ENCODE peak calls at places on chromosomes 4 and X, in nine cellular contexts. One of them, this sample, is unnamed. For H3K4me1, the result is how much of the 10 kb centered on the place peaks cover.

GRCh38 chrX:12894074-12894691 is 12.2 kb upstream of the TLR8 start:
- DNase-seq in PC-9: peak
- DNase-seq in thyroid gland: peak
- DNase-seq in HCT116: peak
- DNase-seq in CD8-positive, alpha-beta memory T cell: peak
- DNase-seq in H9: no peak
- DNase-seq in left ventricle myocardium inferior: peak
- DNase-seq in esophagus muscularis mucosa: no peak
- DNase-seq in BE2C: peak
- DNase-seq in this sample: peak

GRCh38 chr4:78938474-78938867 is 767 bp downstream of the PAQR3 start:
- DNase-seq in PC-9: no peak
- DNase-seq in thyroid gland: no peak
- DNase-seq in HCT116: no peak
- DNase-seq in CD8-positive, alpha-beta memory T cell: no peak
- DNase-seq in H9: no peak
- DNase-seq in left ventricle myocardium inferior: no peak
- DNase-seq in esophagus muscularis mucosa: no peak
- DNase-seq in BE2C: no peak
- DNase-seq in this sample: no peak

GRCh38 chr4:181874582-181874981 is 368.6 kb upstream of the TENM3 start:
- DNase-seq in PC-9: no peak
- DNase-seq in thyroid gland: no peak
- DNase-seq in HCT116: no peak
- DNase-seq in CD8-positive, alpha-beta memory T cell: no peak
- DNase-seq in H9: no peak
- DNase-seq in left ventricle myocardium inferior: no peak
- DNase-seq in esophagus muscularis mucosa: no peak
- DNase-seq in BE2C: peak
- DNase-seq in this sample: no peak

GRCh38 chrX:148593146-148593545 is 92.7 kb downstream of the AFF2 start:
- DNase-seq in PC-9: no peak
- DNase-seq in thyroid gland: no peak
- DNase-seq in HCT116: no peak
- DNase-seq in CD8-positive, alpha-beta memory T cell: no peak
- DNase-seq in H9: no peak
- DNase-seq in left ventricle myocardium inferior: no peak
- DNase-seq in esophagus muscularis mucosa: no peak
- DNase-seq in BE2C: no peak
- DNase-seq in this sample: no peak

GRCh38 chrX:3811331-3812311 is 98.2 kb upstream of the PRKX start:
- DNase-seq in PC-9: no peak
- DNase-seq in thyroid gland: peak
- DNase-seq in HCT116: peak
- DNase-seq in CD8-positive, alpha-beta memory T cell: peak
- DNase-seq in H9: no peak
- DNase-seq in left ventricle myocardium inferior: no peak
- DNase-seq in esophagus muscularis mucosa: no peak
- DNase-seq in BE2C: peak
- DNase-seq in this sample: no peak

GRCh38 chrX:39639871-39640270 is 457.9 kb downstream of the BCOR start:
- DNase-seq in PC-9: no peak
- DNase-seq in thyroid gland: no peak
- DNase-seq in HCT116: no peak
- DNase-seq in CD8-positive, alpha-beta memory T cell: no peak
- DNase-seq in H9: no peak
- DNase-seq in left ventricle myocardium inferior: no peak
- DNase-seq in esophagus muscularis mucosa: no peak
- DNase-seq in BE2C: no peak
- DNase-seq in this sample: no peak

GRCh38 chr4:163142246-163142645 is 24.4 kb downstream of the NAF1 start:
- DNase-seq in PC-9: no peak
- DNase-seq in thyroid gland: no peak
- DNase-seq in HCT116: no peak
- DNase-seq in CD8-positive, alpha-beta memory T cell: no peak
- DNase-seq in H9: no peak
- DNase-seq in left ventricle myocardium inferior: no peak
- DNase-seq in esophagus muscularis mucosa: no peak
- DNase-seq in BE2C: no peak
- DNase-seq in this sample: no peak

GRCh38 chrX:64975491-64975890 is 759 bp downstream of the ZC4H2 start:
- DNase-seq in PC-9: no peak
- DNase-seq in thyroid gland: peak
- DNase-seq in HCT116: no peak
- DNase-seq in CD8-positive, alpha-beta memory T cell: no peak
- DNase-seq in H9: peak
- DNase-seq in left ventricle myocardium inferior: peak
- DNase-seq in esophagus muscularis mucosa: no peak
- DNase-seq in BE2C: peak
- DNase-seq in this sample: peak

GRCh38 chr4:155960522-155960921 is 6.9 kb upstream of the CTSO start:
- DNase-seq in PC-9: no peak
- DNase-seq in thyroid gland: no peak
- DNase-seq in HCT116: no peak
- DNase-seq in CD8-positive, alpha-beta memory T cell: no peak
- DNase-seq in H9: no peak
- DNase-seq in left ventricle myocardium inferior: no peak
- DNase-seq in esophagus muscularis mucosa: no peak
- DNase-seq in BE2C: no peak
- DNase-seq in this sample: no peak

GRCh38 chr4:99612281-99612680 is 37.7 kb downstream of the MTTP start:
- DNase-seq in PC-9: no peak
- DNase-seq in thyroid gland: no peak
- DNase-seq in HCT116: no peak
- DNase-seq in CD8-positive, alpha-beta memory T cell: no peak
- DNase-seq in H9: no peak
- DNase-seq in left ventricle myocardium inferior: no peak
- DNase-seq in esophagus muscularis mucosa: no peak
- DNase-seq in BE2C: no peak
- DNase-seq in this sample: no peak

GRCh38 chr4:84622959-84623358 is 40.0 kb downstream of the CDS1 start:
- DNase-seq in PC-9: no peak
- DNase-seq in thyroid gland: no peak
- DNase-seq in HCT116: no peak
- DNase-seq in CD8-positive, alpha-beta memory T cell: no peak
- DNase-seq in H9: no peak
- DNase-seq in left ventricle myocardium inferior: no peak
- DNase-seq in esophagus muscularis mucosa: no peak
- DNase-seq in BE2C: no peak
- DNase-seq in this sample: no peak

GRCh38 chr4:8189551-8190466 is 9.3 kb upstream of the SH3TC1 start:
- DNase-seq in PC-9: no peak
- DNase-seq in thyroid gland: no peak
- DNase-seq in HCT116: no peak
- DNase-seq in CD8-positive, alpha-beta memory T cell: no peak
- DNase-seq in H9: no peak
- DNase-seq in left ventricle myocardium inferior: no peak
- DNase-seq in esophagus muscularis mucosa: no peak
- DNase-seq in BE2C: no peak
- DNase-seq in this sample: no peak
- H3K4me1 ChIP-seq in PC-9: under half
- H3K4me1 ChIP-seq in thyroid gland: under half
- H3K4me1 ChIP-seq in HCT116: half or more
- H3K4me1 ChIP-seq in CD8-positive, alpha-beta memory T cell: under half
- H3K4me1 ChIP-seq in H9: under half
- H3K4me1 ChIP-seq in left ventricle myocardium inferior: half or more
- H3K4me1 ChIP-seq in esophagus muscularis mucosa: under half
- H3K4me1 ChIP-seq in BE2C: under half
- H3K4me1 ChIP-seq in this sample: under half

GRCh38 chr4:37892641-37893040 is 1.8 kb downstream of the TBC1D1 start:
- DNase-seq in PC-9: no peak
- DNase-seq in thyroid gland: no peak
- DNase-seq in HCT116: no peak
- DNase-seq in CD8-positive, alpha-beta memory T cell: peak
- DNase-seq in H9: no peak
- DNase-seq in left ventricle myocardium inferior: no peak
- DNase-seq in esophagus muscularis mucosa: no peak
- DNase-seq in BE2C: no peak
- DNase-seq in this sample: no peak
- H3K4me1 ChIP-seq in PC-9: under half
- H3K4me1 ChIP-seq in thyroid gland: under half
- H3K4me1 ChIP-seq in HCT116: under half
- H3K4me1 ChIP-seq in CD8-positive, alpha-beta memory T cell: under half
- H3K4me1 ChIP-seq in H9: under half
- H3K4me1 ChIP-seq in left ventricle myocardium inferior: half or more
- H3K4me1 ChIP-seq in esophagus muscularis mucosa: half or more
- H3K4me1 ChIP-seq in BE2C: under half
- H3K4me1 ChIP-seq in this sample: under half

DNA sequence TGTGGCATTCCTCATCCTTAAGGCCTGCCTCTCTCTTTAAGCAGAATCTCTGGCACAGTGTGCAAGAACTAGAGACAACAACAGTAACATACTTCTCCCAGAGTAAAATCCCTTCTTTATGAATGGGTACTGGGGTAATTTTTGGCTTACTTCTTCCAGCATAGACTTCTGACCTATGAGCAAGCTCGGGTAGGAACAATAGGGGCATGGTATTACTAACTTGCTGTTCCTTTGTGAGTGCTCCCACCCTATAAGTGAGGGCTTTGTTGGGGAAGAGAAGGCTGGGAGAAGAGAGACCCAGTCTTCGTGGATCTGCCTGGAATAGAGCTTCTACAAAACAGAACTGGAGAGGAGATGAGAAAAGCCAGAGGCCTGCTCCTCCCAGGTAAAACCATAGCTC is 30.2 kb downstream of the CLDN2 start:
- DNase-seq in PC-9: no peak
- DNase-seq in thyroid gland: no peak
- DNase-seq in HCT116: no peak
- DNase-seq in CD8-positive, alpha-beta memory T cell: no peak
- DNase-seq in H9: no peak
- DNase-seq in left ventricle myocardium inferior: no peak
- DNase-seq in esophagus muscularis mucosa: no peak
- DNase-seq in BE2C: no peak
- DNase-seq in this sample: no peak
- H3K4me1 ChIP-seq in PC-9: under half
- H3K4me1 ChIP-seq in thyroid gland: under half
- H3K4me1 ChIP-seq in HCT116: under half
- H3K4me1 ChIP-seq in CD8-positive, alpha-beta memory T cell: under half
- H3K4me1 ChIP-seq in H9: under half
- H3K4me1 ChIP-seq in left ventricle myocardium inferior: under half
- H3K4me1 ChIP-seq in esophagus muscularis mucosa: under half
- H3K4me1 ChIP-seq in BE2C: under half
- H3K4me1 ChIP-seq in this sample: under half

GRCh38 chr4:47530801-47531200 is 45.7 kb downstream of the ATP10D start:
- DNase-seq in PC-9: no peak
- DNase-seq in thyroid gland: no peak
- DNase-seq in HCT116: no peak
- DNase-seq in CD8-positive, alpha-beta memory T cell: no peak
- DNase-seq in H9: no peak
- DNase-seq in left ventricle myocardium inferior: no peak
- DNase-seq in esophagus muscularis mucosa: no peak
- DNase-seq in BE2C: no peak
- DNase-seq in this sample: no peak
- H3K4me1 ChIP-seq in PC-9: under half
- H3K4me1 ChIP-seq in thyroid gland: under half
- H3K4me1 ChIP-seq in HCT116: under half
- H3K4me1 ChIP-seq in CD8-positive, alpha-beta memory T cell: under half
- H3K4me1 ChIP-seq in H9: under half
- H3K4me1 ChIP-seq in left ventricle myocardium inferior: under half
- H3K4me1 ChIP-seq in esophagus muscularis mucosa: under half
- H3K4me1 ChIP-seq in BE2C: under half
- H3K4me1 ChIP-seq in this sample: under half

GRCh38 chr4:26874110-26874509 is 13.5 kb downstream of the STIM2 start:
- DNase-seq in PC-9: no peak
- DNase-seq in thyroid gland: no peak
- DNase-seq in HCT116: no peak
- DNase-seq in CD8-positive, alpha-beta memory T cell: no peak
- DNase-seq in H9: no peak
- DNase-seq in left ventricle myocardium inferior: no peak
- DNase-seq in esophagus muscularis mucosa: no peak
- DNase-seq in BE2C: no peak
- DNase-seq in this sample: no peak
- H3K4me1 ChIP-seq in PC-9: under half
- H3K4me1 ChIP-seq in thyroid gland: under half
- H3K4me1 ChIP-seq in HCT116: under half
- H3K4me1 ChIP-seq in CD8-positive, alpha-beta memory T cell: half or more
- H3K4me1 ChIP-seq in H9: under half
- H3K4me1 ChIP-seq in left ventricle myocardium inferior: under half
- H3K4me1 ChIP-seq in esophagus muscularis mucosa: under half
- H3K4me1 ChIP-seq in BE2C: under half
- H3K4me1 ChIP-seq in this sample: under half

GRCh38 chr4:7052313-7052712 is 9.1 kb downstream of the TADA2B start:
- DNase-seq in PC-9: no peak
- DNase-seq in thyroid gland: no peak
- DNase-seq in HCT116: no peak
- DNase-seq in CD8-positive, alpha-beta memory T cell: no peak
- DNase-seq in H9: no peak
- DNase-seq in left ventricle myocardium inferior: no peak
- DNase-seq in esophagus muscularis mucosa: no peak
- DNase-seq in BE2C: no peak
- DNase-seq in this sample: no peak
- H3K4me1 ChIP-seq in PC-9: under half
- H3K4me1 ChIP-seq in thyroid gland: under half
- H3K4me1 ChIP-seq in HCT116: under half
- H3K4me1 ChIP-seq in CD8-positive, alpha-beta memory T cell: under half
- H3K4me1 ChIP-seq in H9: under half
- H3K4me1 ChIP-seq in left ventricle myocardium inferior: half or more
- H3K4me1 ChIP-seq in esophagus muscularis mucosa: half or more
- H3K4me1 ChIP-seq in BE2C: under half
- H3K4me1 ChIP-seq in this sample: under half

This sample was measured in testis.